ENCODE peak calls at places on chromosomes 2 and 18, in eight cellular contexts. B is aorta; A is adrenal gland; K is neural progenitor cell; Y is brain microvascular endothelial cell; C is astrocyte; L is CD8-positive, alpha-beta T cell; J is thyroid gland. N is an unnamed sample.

GRCh38 chr2:40041983-40042382 is 262.9 kb upstream of the THUMPD2 start:
- DNase-seq in J (no peak), Y (peak), L (no peak), C (peak), K (no peak), B (no peak), A (no peak), N (no peak)

GRCh38 chr2:43224131-43224570 is 2.3 kb downstream of the ZFP36L2 start:
- DNase-seq in J (peak), K (peak), L (peak), Y (peak), C (peak), A (peak), B (peak), N (peak)

GRCh38 chr2:232869138-232870001 is 694 bp upstream of the SNORC start:
- DNase-seq in J (no peak), B (no peak), C (no peak), K (peak), L (no peak), Y (no peak), A (no peak), N (no peak)

GRCh38 chr2:137928547-137929503 is 35.4 kb upstream of the HNMT start:
- DNase-seq in B (no peak), K (no peak), Y (peak), A (no peak), C (peak), J (no peak), L (no peak), N (no peak)

GRCh38 chr18:11955299-11956029 is 25.8 kb upstream of the IMPA2 start:
- DNase-seq in Y (peak), L (no peak), A (peak), K (no peak), C (peak), B (peak), J (peak), N (peak)

GRCh38 chr2:163800889-163801498 is 65.2 kb upstream of the FIGN start:
- DNase-seq in A (no peak), L (no peak), K (peak), Y (peak), C (peak), J (no peak), B (no peak), N (no peak)

GRCh38 chr2:20637147-20637546 is 13.8 kb downstream of the HS1BP3 start:
- DNase-seq in L (no peak), Y (no peak), J (no peak), B (peak), A (peak), K (no peak), C (no peak), N (no peak)

GRCh38 chr18:65544701-65545100 is 206.1 kb upstream of the CDH7 start:
- DNase-seq in J (no peak), A (no peak), K (no peak), B (no peak), L (no peak), C (no peak), Y (no peak), N (no peak)

GRCh38 chr2:64542071-64543005 is 18.2 kb downstream of the AFTPH start:
- DNase-seq in J (no peak), Y (no peak), L (no peak), K (no peak), C (no peak), A (no peak), B (no peak), N (no peak)

GRCh38 chr18:10851824-10852225 is 297.5 kb downstream of the PIEZO2 start:
- DNase-seq in L (no peak), Y (peak), C (peak), K (peak), J (no peak), B (no peak), A (no peak), N (no peak)

GRCh38 chr2:168005586-168005985 is 241.8 kb downstream of the STK39 start:
- DNase-seq in Y (no peak), A (no peak), L (no peak), B (no peak), J (no peak), K (no peak), C (no peak), N (no peak)

GRCh38 chr2:168006538-168006937 is 240.9 kb downstream of the STK39 start:
- DNase-seq in Y (no peak), L (no peak), K (no peak), C (no peak), A (no peak), B (no peak), J (no peak), N (no peak)

DNA sequence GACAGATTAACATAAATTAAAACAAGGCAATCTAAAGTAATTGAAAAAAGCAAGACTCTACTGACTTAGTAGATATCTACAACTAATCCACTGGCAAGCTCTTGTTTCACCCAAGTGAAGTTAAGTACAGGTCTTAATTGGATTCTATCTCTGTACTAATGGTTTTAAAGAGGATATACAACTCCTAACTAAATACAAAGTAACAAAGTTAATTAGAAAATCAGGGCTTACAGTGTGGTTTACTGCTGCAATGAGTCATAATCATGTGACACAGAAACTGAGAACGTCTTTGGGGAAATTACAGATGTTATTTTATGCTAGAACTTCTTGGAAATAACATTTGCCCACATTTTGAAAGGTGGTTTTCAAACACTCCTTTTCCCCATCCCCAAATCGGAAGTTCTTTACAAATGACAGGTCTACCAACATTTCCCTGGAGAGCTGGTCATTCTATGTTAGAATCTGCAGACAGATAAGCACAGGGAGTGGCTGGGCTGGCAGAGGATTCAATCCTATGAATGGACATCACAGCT is 245.3 kb downstream of the STK39 start:
- DNase-seq in Y (peak), C (peak), J (no peak), B (no peak), L (no peak), A (no peak), K (peak), N (no peak)
- H3K27ac ChIP-seq in Y (no peak), C (peak), J (no peak), B (no peak), L (no peak), A (no peak), K (peak), N (no peak)

GRCh38 chr2:120552079-120552478 is 183.6 kb upstream of the GLI2 start:
- DNase-seq in Y (no peak), C (no peak), A (no peak), K (no peak), B (no peak), J (no peak), L (no peak), N (no peak)

GRCh38 chr2:120551540-120551939 is 184.1 kb upstream of the GLI2 start:
- DNase-seq in Y (no peak), A (no peak), J (no peak), K (no peak), L (no peak), C (no peak), B (no peak), N (no peak)

GRCh38 chr2:120554625-120555032 is 181.0 kb upstream of the GLI2 start:
- DNase-seq in K (no peak), L (no peak), J (no peak), B (no peak), C (no peak), Y (no peak), A (no peak), N (no peak)

GRCh38 chr2:120550893-120551446 is 184.7 kb upstream of the GLI2 start:
- DNase-seq in L (no peak), K (no peak), C (no peak), A (peak), B (no peak), J (no peak), Y (no peak), N (no peak)

DNA sequence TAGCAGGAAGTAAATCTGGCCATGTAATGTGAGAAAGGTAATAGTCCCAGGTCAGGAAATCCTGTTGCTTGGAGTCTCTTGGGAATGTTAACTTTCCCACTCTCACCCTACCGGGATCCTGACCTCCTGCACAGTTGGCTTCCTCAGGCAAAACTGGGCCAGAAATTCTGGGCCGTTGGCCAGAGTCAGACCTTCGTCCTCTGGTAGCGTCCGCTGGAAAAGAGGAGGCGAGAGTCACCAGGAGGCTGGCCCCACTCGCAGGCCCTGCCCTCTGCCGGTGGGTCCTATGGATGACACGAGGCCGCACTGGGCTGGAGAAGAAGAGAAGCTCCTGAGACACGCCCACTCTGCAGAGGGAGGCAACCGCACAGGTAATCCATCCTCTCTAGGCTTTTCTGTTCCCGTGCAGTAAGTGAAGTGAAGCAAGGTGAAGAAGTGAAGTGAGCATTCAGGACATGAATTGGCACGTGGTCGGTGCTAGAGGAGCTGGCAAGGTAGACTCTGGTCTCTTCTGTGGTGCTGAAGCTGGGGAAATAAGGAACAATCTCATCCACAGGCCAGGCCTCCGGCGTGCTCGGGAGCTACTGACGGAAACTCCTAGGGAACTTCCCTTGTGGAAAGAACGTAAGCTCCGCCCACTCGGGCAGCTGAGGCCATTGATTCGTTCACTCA is 182.7 kb upstream of the GLI2 start:
- DNase-seq in B (peak), A (peak), C (peak), Y (peak), L (no peak), K (peak), J (peak), N (peak)
- H3K4me3 ChIP-seq in B (no peak), A (no peak), C (no peak), Y (no peak), L (no peak), K (no peak), J (no peak), N (no peak)

GRCh38 chr2:227234432-227234831 is 70.0 kb downstream of the COL4A3 start:
- DNase-seq in C (no peak), K (no peak), B (no peak), A (no peak), Y (no peak), J (no peak), L (no peak), N (no peak)

GRCh38 chr2:227241005-227241404 is 76.6 kb downstream of the COL4A3 start:
- DNase-seq in B (no peak), L (no peak), K (peak), J (no peak), C (no peak), A (no peak), Y (no peak), N (no peak)

GRCh38 chr2:227237786-227238185 is 73.4 kb downstream of the COL4A3 start:
- DNase-seq in C (no peak), Y (no peak), J (no peak), A (no peak), B (no peak), L (no peak), K (peak), N (no peak)

DNA sequence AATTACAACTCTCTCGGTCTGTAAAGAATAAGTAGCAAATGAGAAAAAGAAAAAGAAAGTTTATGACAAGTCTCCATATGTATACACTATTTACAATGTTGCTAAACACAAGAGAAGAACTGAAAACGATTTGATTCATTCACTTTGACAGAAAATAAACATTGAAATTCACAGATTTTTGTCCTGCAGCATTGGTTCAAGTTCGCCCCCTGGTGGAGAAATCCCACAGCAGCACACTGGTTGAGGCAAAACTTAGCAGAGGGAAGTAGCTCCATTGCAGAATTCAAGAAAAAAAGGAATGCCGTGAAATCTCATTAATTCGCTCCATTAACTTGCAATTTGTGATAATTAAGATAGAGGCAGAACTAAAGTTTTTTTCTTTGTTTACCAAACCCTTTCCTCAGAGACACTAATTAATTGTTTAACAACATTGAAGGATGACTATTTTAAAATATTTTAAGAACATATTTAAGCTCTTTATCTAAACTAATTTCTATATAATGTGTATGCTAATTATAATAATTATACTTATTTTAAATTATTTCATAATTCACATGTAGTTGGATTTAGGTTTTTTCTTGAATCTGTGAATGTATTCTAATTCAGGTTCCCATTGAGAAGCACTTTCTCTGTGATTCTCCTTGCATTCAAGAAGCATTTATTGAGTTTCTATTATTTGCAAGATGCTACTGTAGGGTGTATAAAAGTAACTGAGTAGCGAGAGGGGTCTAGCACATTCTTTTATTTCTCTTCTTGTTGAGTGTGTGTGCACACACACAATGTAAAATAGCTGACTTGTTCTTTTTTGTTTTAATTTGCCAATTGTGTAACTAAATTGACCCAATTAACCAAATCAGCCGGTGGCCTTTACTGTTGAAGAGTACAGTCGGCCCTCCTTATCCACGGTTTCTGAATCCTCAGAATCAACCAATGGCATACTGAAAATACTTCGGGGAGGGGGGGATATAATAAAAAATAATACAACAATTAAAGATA is 74.1 kb downstream of the COL4A3 start:
- DNase-seq in K (peak), L (peak), C (peak), A (peak), B (peak), Y (peak), J (peak), N (no peak)
- H3K27ac ChIP-seq in K (no peak), L (no peak), C (no peak), A (no peak), B (no peak), Y (no peak), J (no peak), N (no peak)

GRCh38 chr2:100260712-100261620 is 61.3 kb downstream of the LONRF2 start:
- DNase-seq in C (peak), J (peak), Y (peak), A (peak), B (peak), K (peak), L (no peak), N (no peak)

GRCh38 chr2:100264121-100264520 is 58.2 kb downstream of the LONRF2 start:
- DNase-seq in Y (no peak), K (no peak), C (no peak), A (no peak), J (no peak), L (no peak), B (no peak), N (no peak)

GRCh38 chr2:100264651-100265050 is 57.6 kb downstream of the LONRF2 start:
- DNase-seq in J (no peak), Y (no peak), C (no peak), K (no peak), B (no peak), A (no peak), L (no peak), N (peak)

GRCh38 chr2:100262043-100262442 is 60.3 kb downstream of the LONRF2 start:
- DNase-seq in K (no peak), A (no peak), Y (no peak), L (no peak), B (no peak), C (no peak), J (no peak), N (peak)

DNA sequence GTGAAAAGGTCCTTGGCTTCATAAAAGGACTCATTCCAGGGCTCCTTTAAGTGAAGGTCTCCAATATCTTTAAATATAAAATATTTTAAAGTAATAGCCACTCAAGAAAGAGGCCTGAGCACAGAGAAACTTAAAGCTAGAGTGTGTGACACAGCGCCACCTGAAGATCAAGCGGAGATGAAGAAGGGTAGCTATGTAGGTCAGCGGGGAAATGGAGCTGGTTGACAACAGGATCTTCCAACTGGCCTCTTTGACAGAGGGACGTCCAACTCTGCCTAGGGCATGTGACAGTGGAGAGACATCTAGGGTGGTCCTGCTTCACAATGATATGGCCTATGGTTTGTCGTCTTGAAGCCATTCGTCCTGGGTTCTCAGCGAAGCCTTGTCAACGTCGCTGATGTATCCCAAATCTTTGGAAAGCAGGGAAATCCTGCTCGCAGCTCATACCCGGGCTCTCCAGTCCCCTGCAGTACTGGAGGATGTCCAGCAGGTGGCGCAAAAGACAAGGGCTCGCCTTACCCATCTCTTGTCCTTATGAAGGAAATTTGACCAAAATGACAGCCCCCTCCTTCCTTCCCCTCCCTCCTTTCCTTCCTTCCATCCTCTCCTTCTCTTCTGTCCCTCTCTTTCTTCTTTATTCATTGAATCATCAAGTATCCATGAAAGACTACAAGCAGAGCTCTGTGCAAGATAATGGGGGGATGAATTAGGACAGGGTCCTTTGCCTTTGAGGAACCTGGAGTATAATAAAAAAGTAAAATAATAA is 59.6 kb downstream of the LONRF2 start:
- DNase-seq in A (peak), K (peak), C (peak), B (peak), J (peak), L (peak), Y (peak), N (peak)
- H3K4me3 ChIP-seq in A (no peak), K (peak), C (no peak), B (no peak), J (no peak), L (no peak), Y (peak), N (no peak)

DNA sequence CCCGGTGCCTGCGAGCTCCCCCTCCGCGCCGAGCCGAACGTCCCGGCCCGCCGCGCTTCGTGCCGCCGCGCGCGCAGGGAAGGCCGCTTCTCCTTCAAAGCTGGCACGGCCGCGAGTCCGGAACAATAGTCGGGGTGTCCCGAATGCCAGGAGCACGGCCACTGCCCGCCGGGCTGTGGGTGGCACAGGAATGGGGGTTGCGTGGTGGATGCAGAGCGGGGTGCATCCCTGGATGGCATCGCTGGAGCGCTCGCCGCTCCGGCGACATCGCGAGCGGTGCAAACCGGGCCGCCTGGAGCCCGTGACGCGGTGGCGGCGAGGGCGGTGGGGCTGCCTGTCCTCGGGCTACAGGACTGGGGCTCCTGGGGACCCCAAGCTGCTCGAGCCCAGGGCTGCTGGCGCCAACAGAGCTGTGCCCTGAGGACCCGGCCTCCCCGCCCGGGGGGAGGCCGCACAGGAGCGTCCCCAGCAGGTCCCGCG is 1.1 kb upstream of the SATB2 start:
- DNase-seq in B (peak), L (no peak), Y (no peak), J (peak), K (no peak), A (no peak), C (no peak), N (no peak)
- H3K27ac ChIP-seq in B (no peak), L (no peak), Y (peak), J (peak), K (no peak), A (peak), C (peak), N (peak)

GRCh38 chr18:79337184-79337583 is 58.5 kb upstream of the NFATC1 start:
- DNase-seq in A (no peak), L (no peak), C (no peak), Y (no peak), J (no peak), K (no peak), B (no peak), N (no peak)
- H3K4me3 ChIP-seq in A (no peak), L (no peak), C (no peak), Y (no peak), J (no peak), K (no peak), B (no peak), N (no peak)